ENCODE peak calls at places on chromosomes 13 and 19, in four cellular contexts. D is SK-N-SH, Q is GM12878, E is HepG2. S is an unnamed sample.

GRCh38 chr19:45468159-45468651 is 409 bp downstream of the FOSB start:
- DNase-seq in D (no peak), E (no peak), Q (no peak), S (no peak)

GRCh38 chr19:23996549-23996948 is 81.9 kb downstream of the ZNF726 start:
- DNase-seq in Q (no peak), D (peak; percentile 57), E (peak; percentile 3), S (peak; percentile 46)

GRCh38 chr13:44052843-44053607 is 173.3 kb downstream of the LACC1 start:
- DNase-seq in D (no peak), Q (no peak), E (no peak), S (no peak)

GRCh38 chr19:51921949-51922348 is 5.3 kb upstream of the ZNF613 start:
- DNase-seq in D (no peak), Q (no peak), E (no peak), S (no peak)

GRCh38 chr19:51305479-51305878 is 6.0 kb upstream of the IGLON5 start:
- DNase-seq in D (no peak), E (no peak), Q (no peak), S (no peak)

GRCh38 chr13:57630661-57631606 is 610 bp upstream of the PCDH17 start:
- DNase-seq in D (peak; percentile 51), E (no peak), Q (no peak), S (no peak)

GRCh38 chr13:25708268-25708667 is 336.5 kb downstream of the ATP8A2 start:
- DNase-seq in E (no peak), Q (no peak), D (no peak), S (no peak)

GRCh38 chr13:35781661-35782060 is 305.2 kb upstream of the MAB21L1 start:
- DNase-seq in E (no peak), Q (no peak), D (no peak), S (no peak)

GRCh38 chr13:25371608-25372274 is at the start of gene ATP8A2:
- DNase-seq in Q (no peak), D (peak; percentile 82), E (no peak), S (peak; percentile 24)

GRCh38 chr13:49308104-49308875 is 60.6 kb downstream of the CDADC1 start:
- DNase-seq in Q (no peak), E (peak; percentile 63), D (no peak), S (no peak)

GRCh38 chr13:47794963-47795362 is 206.1 kb downstream of the SUCLA2 start:
- DNase-seq in Q (no peak), E (peak; percentile 7), D (peak; percentile 26), S (no peak)

GRCh38 chr19:49565261-49565660 is 15.1 kb downstream of the NOSIP start:
- DNase-seq in Q (no peak), D (no peak), E (no peak), S (no peak)
- TF ChIP-seq NFIC in Q (no peak), D (no peak), E (no peak), S (peak; percentile 82)

GRCh38 chr19:49216076-49216475 is 58.5 kb downstream of the TRPM4 start:
- DNase-seq in E (no peak), Q (no peak), D (no peak), S (no peak)
- TF ChIP-seq NFIC in E (no peak), Q (no peak), D (no peak), S (peak; percentile 66)

GRCh38 chr13:80305737-80306136 is 35.2 kb downstream of the SPRY2 start:
- DNase-seq in E (no peak), D (no peak), Q (no peak), S (no peak)
- TF ChIP-seq NFIC in E (no peak), D (no peak), Q (no peak), S (no peak)

DNA sequence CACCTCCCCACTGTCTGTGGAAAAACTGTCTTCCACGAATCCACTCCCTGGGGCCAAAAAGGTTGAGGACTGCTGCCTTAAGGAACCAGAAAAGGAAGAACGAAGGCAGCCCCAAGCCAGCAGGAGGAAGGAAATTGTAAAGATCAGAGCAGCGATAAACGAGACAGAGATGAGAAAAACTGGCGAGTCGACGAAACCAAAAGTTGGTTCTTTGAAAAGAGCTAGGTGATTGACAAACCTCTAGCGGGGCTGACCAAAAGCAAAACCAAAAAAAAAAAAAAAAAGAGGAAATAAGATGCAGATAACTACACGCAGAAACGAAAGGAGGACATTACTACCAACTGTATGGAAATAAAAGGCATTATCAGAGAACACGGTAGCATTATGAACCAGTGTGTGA is 76.9 kb downstream of the GADD45B start:
- DNase-seq in E (no peak), D (no peak), Q (peak; percentile 86), S (no peak)
- TF ChIP-seq NFIC in E (no peak), D (no peak), Q (peak; percentile 79), S (no peak)

GRCh38 chr13:73368608-73369007 is 309.8 kb downstream of the KLF5 start:
- DNase-seq in E (no peak), Q (no peak), D (no peak), S (no peak)
- TF ChIP-seq NFIC in E (no peak), Q (no peak), D (no peak), S (no peak)

DNA sequence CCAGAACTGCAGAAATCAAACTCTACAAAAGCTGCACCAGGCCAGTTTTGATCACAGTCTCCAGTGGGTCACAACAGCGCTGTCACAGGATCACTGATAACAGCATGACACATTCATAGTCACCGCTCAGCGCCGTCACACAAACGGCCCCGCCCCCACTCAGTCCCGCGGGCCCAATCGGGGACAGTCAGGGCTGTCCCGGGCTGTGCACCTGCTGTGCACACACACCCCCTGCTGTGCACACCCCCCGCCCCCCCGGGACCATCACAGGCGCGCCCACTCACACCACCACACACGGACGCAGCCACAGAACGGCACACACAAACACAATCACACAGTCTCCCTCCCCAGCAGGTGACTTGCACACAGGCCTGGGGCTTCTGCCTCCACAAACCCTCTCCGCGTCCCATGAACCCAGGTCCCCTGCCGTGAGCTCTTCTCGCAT is 435 bp upstream of the ZNF382 start:
- DNase-seq in E (peak; percentile 54), D (peak; percentile 81), Q (peak; percentile 30), S (no peak)
- TF ChIP-seq NFIC in E (no peak), D (no peak), Q (no peak), S (no peak)

DNA sequence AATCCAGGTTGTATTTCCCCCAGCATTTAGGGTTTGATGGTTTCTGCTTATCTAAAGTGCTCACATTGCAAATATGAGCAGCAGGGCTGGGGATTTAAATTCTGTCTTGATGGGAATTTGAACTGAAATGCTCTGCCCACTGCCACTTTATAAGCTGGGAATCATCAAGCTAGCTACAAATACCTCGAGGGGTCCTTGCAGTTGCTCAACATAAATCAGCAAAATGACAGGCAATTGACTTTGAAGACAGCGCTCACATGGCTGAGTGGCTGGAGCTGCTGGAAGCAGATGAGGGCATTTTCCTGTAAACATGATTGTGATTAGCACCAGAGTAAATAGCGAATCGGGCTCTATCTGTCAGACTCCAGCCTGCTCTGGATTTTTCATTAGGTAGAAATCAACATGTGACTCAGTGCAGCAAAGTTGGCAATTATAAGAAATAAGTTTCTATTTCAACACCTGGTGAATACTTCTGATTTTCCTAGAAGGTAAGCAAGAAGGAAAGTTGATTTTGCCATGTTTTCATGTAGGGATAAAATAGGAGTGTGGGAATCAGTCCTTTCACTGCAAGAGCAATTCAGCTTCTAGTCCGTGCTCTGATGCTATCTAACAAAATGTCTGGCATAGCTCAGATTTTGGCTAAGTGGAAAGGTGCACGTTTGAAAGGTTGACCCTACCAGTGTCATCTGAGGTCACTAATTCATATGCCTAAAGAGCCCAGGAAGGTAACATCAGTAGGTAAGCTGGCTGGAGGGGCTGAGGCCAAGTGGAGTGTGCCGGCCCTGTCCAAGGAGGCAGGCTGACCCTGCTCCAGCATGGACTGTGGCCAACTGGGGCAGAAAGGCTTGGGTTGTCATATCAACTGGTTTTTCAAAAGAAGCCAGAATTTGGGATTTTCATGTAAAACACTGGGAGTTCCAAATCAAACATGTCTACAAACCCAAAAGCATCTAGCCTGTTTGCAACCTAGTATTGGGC is 39.1 kb upstream of the MEDAG start:
- DNase-seq in Q (no peak), D (peak; percentile 72), E (no peak), S (no peak)
- TF ChIP-seq NFIC in Q (no peak), D (no peak), E (no peak), S (no peak)

GRCh38 chr13:113209336-113209879 is at the start of gene CUL4A:
- DNase-seq in Q (no peak), D (peak; percentile 90), E (peak; percentile 61), S (peak; percentile 70)
- TF ChIP-seq NFIC in Q (no peak), D (no peak), E (no peak), S (no peak)

GRCh38 chr13:114115796-114116195 is 16.6 kb downstream of the RASA3 start:
- DNase-seq in Q (no peak), E (no peak), D (no peak), S (no peak)

GRCh38 chr13:114113961-114114360 is 18.5 kb downstream of the RASA3 start:
- DNase-seq in Q (no peak), D (no peak), E (no peak), S (no peak)

GRCh38 chr13:114112826-114113322 is 19.5 kb downstream of the RASA3 start:
- DNase-seq in E (no peak), D (no peak), Q (no peak), S (no peak)

GRCh38 chr13:114116734-114117133 is 15.7 kb downstream of the RASA3 start:
- DNase-seq in E (no peak), D (no peak), Q (no peak), S (no peak)

DNA sequence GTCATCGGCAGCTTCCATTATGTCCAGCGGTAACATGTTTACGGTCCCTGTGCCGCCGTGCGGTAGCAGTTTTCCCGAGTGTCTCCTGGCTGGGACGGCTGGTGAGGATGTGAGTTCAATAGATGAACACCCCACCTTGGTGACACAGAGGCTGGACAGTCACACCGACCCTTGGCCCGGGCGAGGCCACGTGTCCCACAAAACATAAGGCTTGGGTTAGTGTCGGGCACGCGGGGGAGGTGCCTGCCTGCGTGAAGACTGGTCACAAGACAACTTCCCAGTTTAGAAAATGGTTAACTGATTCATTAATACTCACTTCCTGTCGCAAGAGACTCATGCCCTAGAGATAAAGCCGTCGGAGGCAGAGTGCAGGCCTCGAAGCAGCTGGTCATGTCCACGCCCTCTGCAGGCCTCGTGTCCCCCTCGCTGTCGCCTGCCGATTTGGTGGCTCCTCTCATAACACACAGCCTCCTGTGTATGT is 17.2 kb downstream of the RASA3 start:
- DNase-seq in Q (no peak), D (no peak), E (peak; percentile 33), S (peak; percentile 27)
- TF ChIP-seq NFIC in Q (no peak), D (no peak), E (no peak), S (no peak)

GRCh38 chr19:35306473-35307246 is 14.7 kb downstream of the MAG start:
- DNase-seq in E (peak; percentile 61), D (no peak), Q (no peak), S (peak; percentile 80)
- TF ChIP-seq NFIC in E (no peak), D (no peak), Q (no peak), S (peak; percentile 84)